ENCODE peak calls at places on chromosome 16, in ten cellular contexts. H, L, D, U, N, M, A, Z, O and C are unnamed samples.

GRCh38 chr16:82031116-82032084 is 3.7 kb upstream of the HSD17B2 start:
- DNase-seq in L (peak; percentile 50), M (peak; percentile 71), O (peak; percentile 44), A (no peak), N (no peak), D (no peak), H (no peak), U (no peak), Z (peak; percentile 49), C (no peak)

GRCh38 chr16:75289189-75289588 is 37.8 kb upstream of the BCAR1 start:
- DNase-seq in A (no peak), O (peak; percentile 88), N (no peak), H (no peak), Z (peak; percentile 26), D (no peak), M (peak; percentile 60), U (no peak), L (no peak), C (no peak)

GRCh38 chr16:31471875-31472558 is at the start of gene TGFB1I1:
- DNase-seq in U (peak; percentile 89), O (peak; percentile 61), M (peak; percentile 8), L (peak; percentile 71), H (peak; percentile 92), A (no peak), Z (peak; percentile 60), N (no peak), D (peak; percentile 49), C (no peak)

GRCh38 chr16:71645450-71645849 is 19.5 kb downstream of the MARVELD3 start:
- DNase-seq in O (no peak), D (no peak), A (peak; percentile 22), U (no peak), Z (peak; percentile 17), L (peak; percentile 44), H (no peak), M (peak; percentile 50), N (peak; percentile 38), C (no peak)

GRCh38 chr16:47716571-47716970 is 255.4 kb downstream of the PHKB start:
- DNase-seq in U (no peak), M (no peak), A (no peak), L (no peak), O (no peak), N (no peak), D (no peak), Z (no peak), H (no peak), C (no peak)

GRCh38 chr16:87715658-87716057 is 50.1 kb downstream of the KLHDC4 start:
- DNase-seq in O (no peak), A (no peak), L (peak; percentile 76), H (no peak), D (no peak), M (no peak), N (no peak), Z (no peak), U (no peak), C (no peak)

GRCh38 chr16:23469814-23470213 is 16.8 kb upstream of the COG7 start:
- DNase-seq in D (no peak), Z (no peak), M (peak; percentile 81), L (no peak), N (no peak), O (no peak), A (no peak), H (no peak), U (no peak), C (no peak)

GRCh38 chr16:69820926-69821541 is 58.9 kb downstream of the WWP2 start:
- DNase-seq in H (peak; percentile 82), Z (no peak), U (peak; percentile 74), D (peak; percentile 74), A (no peak), N (no peak), M (no peak), O (no peak), L (no peak), C (no peak)

GRCh38 chr16:69481901-69482341 is 57.5 kb downstream of the CYB5B start:
- DNase-seq in A (no peak), M (no peak), Z (no peak), U (peak; percentile 94), D (peak; percentile 89), O (peak; percentile 97), H (peak; percentile 93), N (no peak), L (peak; percentile 29), C (no peak)

GRCh38 chr16:48537275-48537674 is 72.7 kb downstream of the N4BP1 start:
- DNase-seq in N (no peak), U (no peak), Z (no peak), D (no peak), M (no peak), L (no peak), H (no peak), A (no peak), O (no peak), C (no peak)

GRCh38 chr16:14559809-14560227 is 70.2 kb downstream of the PARN start:
- DNase-seq in U (no peak), O (no peak), N (no peak), A (no peak), L (peak; percentile 31), Z (no peak), D (no peak), H (no peak), M (no peak), C (no peak)

GRCh38 chr16:78437352-78437968 is 338.0 kb downstream of the WWOX start:
- DNase-seq in N (no peak), M (peak; percentile 36), H (no peak), D (peak; percentile 43), L (no peak), A (peak; percentile 7), O (peak; percentile 2), U (no peak), Z (peak; percentile 70), C (no peak)

GRCh38 chr16:75097191-75097761 is 19.3 kb downstream of the LDHD start:
- DNase-seq in N (no peak), D (no peak), A (no peak), U (no peak), Z (no peak), L (no peak), O (no peak), H (no peak), M (no peak), C (no peak)

GRCh38 chr16:73046484-73047214 is 1.3 kb downstream of the ZFHX3 start:
- DNase-seq in O (no peak), N (no peak), D (no peak), U (no peak), H (no peak), Z (no peak), A (no peak), M (peak; percentile 36), L (no peak), C (no peak)

GRCh38 chr16:49585143-49585542 is 211.5 kb downstream of the C16orf78 start:
- DNase-seq in D (no peak), M (no peak), H (no peak), O (no peak), N (no peak), L (no peak), U (peak; percentile 15), A (no peak), Z (no peak), C (no peak)

GRCh38 chr16:3183445-3184139 is 4.4 kb upstream of the OR1F1 start:
- DNase-seq in D (no peak), Z (no peak), N (no peak), U (no peak), H (peak; percentile 68), O (no peak), L (no peak), M (no peak), A (no peak), C (peak; percentile 44)
- H3K4me3 ChIP-seq in D (peak overlapping the region; percentile 31), Z (peak overlapping the region; percentile 25), N (no peak overlapping the region), U (peak overlapping the region; percentile 28), H (no peak overlapping the region), O (peak overlapping the region; percentile 67), L (peak overlapping the region; percentile 65), M (no peak overlapping the region), A (peak overlapping the region; percentile 64), C (peak overlapping the region; percentile 58)

GRCh38 chr16:254461-254860 is 19.8 kb downstream of the FAM234A start:
- DNase-seq in L (no peak), M (no peak), Z (no peak), A (no peak), U (no peak), D (no peak), H (no peak), O (no peak), N (no peak), C (no peak)

GRCh38 chr16:252366-253337 is 18.0 kb downstream of the FAM234A start:
- DNase-seq in H (no peak), L (no peak), D (no peak), M (no peak), A (no peak), N (no peak), O (peak; percentile 53), Z (no peak), U (no peak), C (no peak)

GRCh38 chr16:253833-254232 is 19.2 kb downstream of the FAM234A start:
- DNase-seq in A (no peak), D (no peak), H (no peak), L (no peak), N (no peak), O (no peak), M (no peak), Z (no peak), U (no peak), C (no peak)

GRCh38 chr16:259226-259625 is 16.5 kb downstream of the RGS11 start:
- DNase-seq in D (no peak), Z (no peak), L (no peak), O (no peak), A (no peak), H (no peak), M (no peak), N (no peak), U (no peak), C (no peak)

GRCh38 chr16:255183-255582 is 20.6 kb downstream of the RGS11 start:
- DNase-seq in O (no peak), Z (no peak), H (no peak), L (no peak), D (no peak), M (no peak), A (no peak), U (no peak), N (no peak), C (no peak)
- H3K36me3 ChIP-seq in O (no peaks in the 10 kb centered on the region), Z (peaks cover 24% of the 10 kb centered on the region), H (peaks cover 4% of the 10 kb centered on the region), L (peaks cover 16% of the 10 kb centered on the region), D (no peaks in the 10 kb centered on the region), M (no peaks in the 10 kb centered on the region), A (no peaks in the 10 kb centered on the region), U (peaks cover 37% of the 10 kb centered on the region), N (no peaks in the 10 kb centered on the region), C (peaks cover 8% of the 10 kb centered on the region)

GRCh38 chr16:89103156-89103555 is 9.5 kb downstream of the ACSF3 start:
- DNase-seq in D (no peak), A (no peak), M (no peak), H (no peak), N (no peak), Z (no peak), O (no peak), L (no peak), U (no peak), C (peak; percentile 4)
- H3K4me3 ChIP-seq in D (no peak overlapping the region), A (no peak overlapping the region), M (no peak overlapping the region), H (no peak overlapping the region), N (no peak overlapping the region), Z (no peak overlapping the region), O (no peak overlapping the region), L (no peak overlapping the region), U (no peak overlapping the region), C (no peak overlapping the region)

DNA sequence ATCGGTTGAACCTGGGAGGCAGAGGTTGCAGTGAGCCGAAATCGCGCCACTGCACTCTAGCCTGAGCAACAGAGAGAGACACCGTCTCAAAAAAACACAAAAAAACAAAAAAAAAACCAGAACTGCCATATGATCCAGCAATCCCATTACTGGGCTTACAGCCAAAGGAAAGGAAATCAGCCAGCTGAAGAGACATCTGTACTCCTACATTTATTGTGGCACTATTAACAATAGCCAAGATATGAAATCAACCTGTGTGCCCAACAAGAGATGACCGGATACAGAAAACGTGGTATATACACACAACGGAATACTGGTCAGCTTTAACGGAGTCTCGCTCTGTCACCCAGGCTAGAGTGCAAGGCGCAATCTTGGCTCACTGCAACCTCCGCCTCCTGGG is 14.6 kb downstream of the FANCA start:
- DNase-seq in H (no peak), A (no peak), Z (no peak), U (no peak), N (no peak), M (no peak), D (no peak), O (peak; percentile 64), L (peak; percentile 2), C (no peak)
- H3K36me3 ChIP-seq in H (no peaks in the 10 kb centered on the region), A (peaks cover 2% of the 10 kb centered on the region), Z (no peaks in the 10 kb centered on the region), U (no peaks in the 10 kb centered on the region), N (no peaks in the 10 kb centered on the region), M (peaks cover 11% of the 10 kb centered on the region), D (no peaks in the 10 kb centered on the region), O (peaks cover 6% of the 10 kb centered on the region), L (no peaks in the 10 kb centered on the region), C (peaks cover 17% of the 10 kb centered on the region)